ENCODE peak calls at places on chromosomes 13 and 19, in six cellular contexts. A, X, Z, Y, M and C are unnamed samples.

GRCh38 chr19:35767288-35768081 is 7.9 kb upstream of the ARHGAP33 start:
- DNase-seq in A (no peak), X (peak), Z (no peak), Y (no peak), M (no peak), C (no peak)

GRCh38 chr13:61414686-61415664 is 674 bp downstream of the PCDH20 start:
- DNase-seq in A (no peak), X (peak), Z (no peak), Y (peak), M (peak), C (no peak)

GRCh38 chr19:8163781-8164180 is 14.4 kb upstream of the FBN3 start:
- DNase-seq in A (no peak), X (peak), Z (no peak), Y (no peak), M (no peak), C (no peak)

GRCh38 chr19:40754611-40755247 is 3.7 kb downstream of the SNRPA start:
- DNase-seq in A (no peak), X (no peak), Z (no peak), Y (peak), M (no peak), C (no peak)

GRCh38 chr19:45578861-45579260 is 5.7 kb downstream of the OPA3 start:
- DNase-seq in A (no peak), X (no peak), Z (no peak), Y (no peak), M (no peak), C (no peak)

GRCh38 chr19:5048727-5049553 is 80.0 kb downstream of the KDM4B start:
- DNase-seq in A (no peak), X (no peak), Z (no peak), Y (peak), M (no peak), C (no peak)

GRCh38 chr13:107462501-107462900 is 752.8 kb downstream of the LIG4 start:
- DNase-seq in A (no peak), X (no peak), Z (no peak), Y (no peak), M (no peak), C (no peak)

GRCh38 chr19:52095172-52096014 is at the start of gene ZNF841:
- DNase-seq in A (peak), X (peak), Z (peak), Y (peak), M (peak), C (peak)

GRCh38 chr13:28955264-28955966 is 135.3 kb downstream of the MTUS2 start:
- DNase-seq in A (no peak), X (no peak), Z (no peak), Y (no peak), M (no peak), C (no peak)

GRCh38 chr13:100156786-100157185 is 67.9 kb downstream of the PCCA start:
- DNase-seq in A (no peak), X (no peak), Z (no peak), Y (no peak), M (no peak), C (no peak)

GRCh38 chr19:20153281-20153680 is 13.7 kb upstream of the ZNF486 start:
- DNase-seq in A (no peak), X (no peak), Z (no peak), Y (no peak), M (no peak), C (no peak)

GRCh38 chr19:2815923-2816322 is 3.7 kb upstream of the ZNF554 start:
- DNase-seq in A (no peak), X (no peak), Z (no peak), Y (no peak), M (no peak), C (no peak)

GRCh38 chr19:38078302-38078930 is 145.6 kb downstream of the DPF1 start:
- DNase-seq in A (no peak), X (no peak), Z (no peak), Y (no peak), M (no peak), C (no peak)

GRCh38 chr13:64510698-64511097 is 2719.4 kb downstream of the PCDH9 start:
- DNase-seq in A (no peak), X (no peak), Z (no peak), Y (no peak), M (no peak), C (no peak)

GRCh38 chr19:23283925-23284324 is 33.7 kb upstream of the ZNF724 start:
- DNase-seq in A (peak), X (peak), Z (peak), Y (peak), M (no peak), C (peak)

GRCh38 chr13:98112456-98112855 is 30.4 kb upstream of the FARP1 start:
- DNase-seq in A (no peak), X (no peak), Z (no peak), Y (no peak), M (no peak), C (no peak)

GRCh38 chr19:48629599-48630288 is 7.4 kb downstream of the DBP start:
- DNase-seq in A (no peak), X (peak), Z (no peak), Y (peak), M (peak), C (no peak)

GRCh38 chr19:18205180-18205915 is 1.5 kb upstream of the RAB3A start:
- DNase-seq in A (peak), X (peak), Z (peak), Y (peak), M (peak), C (no peak)

GRCh38 chr13:110714798-110715394 is 1.4 kb downstream of the ING1 start:
- DNase-seq in A (no peak), X (peak), Z (no peak), Y (peak), M (peak), C (no peak)

GRCh38 chr19:44050740-44051653 is 839 bp upstream of the ZNF223 start:
- DNase-seq in A (no peak), X (no peak), Z (no peak), Y (peak), M (no peak), C (no peak)

GRCh38 chr13:80469841-80470378 is 129.0 kb upstream of the SPRY2 start:
- DNase-seq in A (no peak), X (no peak), Z (no peak), Y (peak), M (no peak), C (no peak)

GRCh38 chr13:56424246-56424645 is 716.5 kb upstream of the PRR20A start:
- DNase-seq in A (no peak), X (no peak), Z (no peak), Y (no peak), M (no peak), C (no peak)

GRCh38 chr19:49887653-49888477 is 8.8 kb downstream of the IL4I1 start:
- DNase-seq in A (no peak), X (no peak), Z (no peak), Y (no peak), M (peak), C (no peak)

GRCh38 chr19:3407556-3408516 is 41.5 kb downstream of the NFIC start:
- DNase-seq in A (no peak), X (no peak), Z (no peak), Y (no peak), M (no peak), C (no peak)

GRCh38 chr19:46604781-46605355 is 3.7 kb downstream of the CALM3 start:
- DNase-seq in A (no peak), X (peak), Z (no peak), Y (no peak), M (peak), C (no peak)

GRCh38 chr19:40650749-40651305 is 39.6 kb downstream of the NUMBL start:
- DNase-seq in A (no peak), X (no peak), Z (no peak), Y (no peak), M (no peak), C (no peak)

GRCh38 chr19:4896372-4896771 is 6.3 kb downstream of the ARRDC5 start:
- DNase-seq in A (no peak), X (no peak), Z (no peak), Y (no peak), M (no peak), C (no peak)

GRCh38 chr19:9850235-9850959 is 15.3 kb downstream of the PIN1 start:
- DNase-seq in A (no peak), X (no peak), Z (no peak), Y (no peak), M (no peak), C (no peak)

GRCh38 chr13:33033361-33033812 is 17.2 kb downstream of the KL start:
- DNase-seq in A (peak), X (no peak), Z (no peak), Y (no peak), M (peak), C (no peak)

GRCh38 chr19:50694815-50695145 is 24.8 kb downstream of the SHANK1 start:
- DNase-seq in A (no peak), X (no peak), Z (no peak), Y (no peak), M (no peak), C (no peak)

GRCh38 chr19:41403181-41403970 is 5.8 kb downstream of the BCKDHA start:
- DNase-seq in A (no peak), X (no peak), Z (no peak), Y (no peak), M (no peak), C (no peak)

GRCh38 chr19:45575216-45575615 is 9.4 kb downstream of the OPA3 start:
- DNase-seq in A (no peak), X (no peak), Z (no peak), Y (no peak), M (no peak), C (no peak)

GRCh38 chr19:7743425-7743841 is 3.9 kb downstream of the CD209 start:
- DNase-seq in A (no peak), X (no peak), Z (no peak), Y (no peak), M (no peak), C (no peak)

GRCh38 chr13:21657538-21657937 is 13.3 kb upstream of the FGF9 start:
- DNase-seq in A (no peak), X (no peak), Z (no peak), Y (no peak), M (no peak), C (no peak)

GRCh38 chr19:52065399-52065798 is 16.8 kb upstream of the ZNF432 start:
- DNase-seq in A (no peak), X (no peak), Z (no peak), Y (no peak), M (no peak), C (no peak)

GRCh38 chr19:29098863-29099481 is 114.0 kb downstream of the UQCRFS1 start:
- DNase-seq in A (no peak), X (no peak), Z (no peak), Y (peak), M (peak), C (no peak)

GRCh38 chr19:37329686-37330085 is 41.2 kb upstream of the ZNF527 start:
- DNase-seq in A (no peak), X (peak), Z (no peak), Y (no peak), M (no peak), C (no peak)

GRCh38 chr13:64640002-64640401 is 2590.1 kb downstream of the PCDH9 start:
- DNase-seq in A (no peak), X (no peak), Z (no peak), Y (no peak), M (no peak), C (no peak)